ENCODE peak calls at places on chromosomes 12 and 14, in seven cellular contexts. I is fibroblast of lung, Y is HepG2, N is neural progenitor cell, X is HCT116, L is SK-N-MC, H is H1. U is an unnamed sample.

GRCh38 chr12:43462741-43463140 is 89.3 kb downstream of the ADAMTS20 start:
- DNase-seq in I (no peak), Y (no peak), N (no peak), X (no peak), L (no peak), H (no peak), U (no peak)

GRCh38 chr14:98786456-98786855 is 485.5 kb downstream of the BCL11B start:
- DNase-seq in I (no peak), Y (no peak), N (no peak), X (no peak), L (no peak), H (no peak), U (no peak)

GRCh38 chr14:37145395-37145794 is 27.0 kb downstream of the SLC25A21 start:
- DNase-seq in I (no peak), Y (no peak), N (no peak), X (no peak), L (no peak), H (no peak), U (no peak)

GRCh38 chr12:53100466-53101151 is 2.7 kb upstream of the SOAT2 start:
- DNase-seq in I (no peak), Y (no peak), N (no peak), X (no peak), L (no peak), H (no peak), U (no peak)

GRCh38 chr12:67358686-67359374 is 89.7 kb downstream of the CAND1 start:
- DNase-seq in I (peak; percentile 36), Y (no peak), N (no peak), X (no peak), L (peak; percentile 60), H (no peak), U (no peak)

GRCh38 chr14:102686176-102686801 is 91.0 kb upstream of the TRAF3 start:
- DNase-seq in I (no peak), Y (no peak), N (no peak), X (no peak), L (no peak), H (no peak), U (no peak)

GRCh38 chr12:120466560-120467315 is 2.8 kb downstream of the SRSF9 start:
- DNase-seq in I (peak; percentile 52), Y (peak; percentile 27), N (peak; percentile 57), X (peak; percentile 34), L (no peak), H (peak; percentile 60), U (peak; percentile 77)

GRCh38 chr14:102774391-102775153 is 2.7 kb upstream of the TRAF3 start:
- DNase-seq in I (peak; percentile 80), Y (peak; percentile 79), N (peak; percentile 78), X (no peak), L (peak; percentile 50), H (peak; percentile 60), U (peak; percentile 85)

GRCh38 chr14:91232052-91232451 is 12.5 kb downstream of the GPR68 start:
- DNase-seq in I (no peak), Y (no peak), N (no peak), X (no peak), L (no peak), H (no peak), U (no peak)

GRCh38 chr12:132572106-132572505 is 38.3 kb downstream of the LRCOL1 start:
- DNase-seq in I (no peak), Y (no peak), N (no peak), X (no peak), L (no peak), H (no peak), U (peak; percentile 23)

GRCh38 chr12:24555730-24556129 is 393.2 kb downstream of the BCAT1 start:
- DNase-seq in I (no peak), Y (no peak), N (no peak), X (no peak), L (no peak), H (no peak), U (no peak)

GRCh38 chr12:62834406-62834805 is 100.5 kb downstream of the PPM1H start:
- DNase-seq in I (no peak), Y (no peak), N (no peak), X (no peak), L (no peak), H (no peak), U (no peak)

GRCh38 chr12:106446429-106447092 is 89.0 kb downstream of the POLR3B start:
- DNase-seq in I (no peak), Y (no peak), N (peak; percentile 64), X (no peak), L (no peak), H (no peak), U (no peak)

GRCh38 chr12:10001141-10001778 is 2.3 kb upstream of the CLEC1B start:
- DNase-seq in I (no peak), Y (no peak), N (no peak), X (no peak), L (no peak), H (no peak), U (no peak)

GRCh38 chr14:68733086-68733621 is 59.7 kb downstream of the ZFP36L1 start:
- DNase-seq in I (no peak), Y (no peak), N (no peak), X (no peak), L (no peak), H (no peak), U (no peak)

GRCh38 chr12:50612882-50613281 is 108.1 kb downstream of the DIP2B start:
- DNase-seq in I (no peak), Y (no peak), N (no peak), X (no peak), L (no peak), H (no peak), U (no peak)

GRCh38 chr12:93591137-93591868 is 18.8 kb downstream of the SOCS2 start:
- DNase-seq in I (peak; percentile 90), Y (no peak), N (peak; percentile 36), X (peak; percentile 64), L (no peak), H (no peak), U (peak; percentile 75)

GRCh38 chr14:45400509-45400908 is 147.5 kb upstream of the MIS18BP1 start:
- DNase-seq in I (no peak), Y (no peak), N (no peak), X (no peak), L (no peak), H (no peak), U (no peak)

GRCh38 chr14:91269076-91269991 is 24.8 kb upstream of the GPR68 start:
- DNase-seq in I (peak; percentile 28), Y (no peak), N (no peak), X (no peak), L (no peak), H (no peak), U (no peak)

GRCh38 chr12:64270411-64270810 is 48.3 kb upstream of the KICS2 start:
- DNase-seq in I (no peak), Y (no peak), N (no peak), X (no peak), L (no peak), H (no peak), U (no peak)

GRCh38 chr12:1398673-1399072 is 195.7 kb downstream of the FBXL14 start:
- DNase-seq in I (peak; percentile 55), Y (no peak), N (no peak), X (no peak), L (no peak), H (no peak), U (peak; percentile 21)

GRCh38 chr12:71763682-71764379 is 9.2 kb downstream of the RAB21 start:
- DNase-seq in I (no peak), Y (no peak), N (no peak), X (no peak), L (no peak), H (no peak), U (no peak)

GRCh38 chr12:71768900-71769299 is 14.2 kb downstream of the RAB21 start:
- DNase-seq in I (no peak), Y (no peak), N (no peak), X (no peak), L (no peak), H (no peak), U (no peak)

GRCh38 chr12:71767183-71767582 is 12.5 kb downstream of the RAB21 start:
- DNase-seq in I (no peak), Y (no peak), N (no peak), X (no peak), L (no peak), H (no peak), U (no peak)

GRCh38 chr12:71764587-71765321 is 10.1 kb downstream of the RAB21 start:
- DNase-seq in I (no peak), Y (no peak), N (no peak), X (no peak), L (no peak), H (no peak), U (no peak)

DNA sequence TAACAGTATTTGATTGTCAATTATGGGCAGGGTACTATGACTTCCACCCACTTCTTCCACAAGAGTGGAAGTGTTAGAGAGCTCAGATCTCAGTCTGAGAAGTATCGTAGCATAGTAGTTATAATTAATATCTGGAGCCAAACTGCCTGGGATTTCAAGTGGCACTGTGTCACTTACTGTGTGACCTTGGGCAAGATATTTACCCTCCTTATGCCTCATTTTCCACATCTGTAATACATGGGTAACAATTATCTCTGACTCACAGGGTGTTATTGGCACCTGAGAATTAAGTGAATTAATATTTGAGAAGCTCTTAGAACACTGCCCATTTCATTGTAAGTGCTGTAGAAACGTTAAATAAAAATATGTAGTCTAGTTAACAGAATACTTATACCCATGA is 11.5 kb downstream of the RAB21 start:
- DNase-seq in I (no peak), Y (no peak), N (no peak), X (no peak), L (no peak), H (no peak), U (no peak)
- TF ChIP-seq EZH2 in I (no peak), Y (no peak), N (no peak), X (no peak), L (no peak), H (no peak), U (no peak)

GRCh38 chr14:64293976-64294671 is at the start of gene ESR2:
- DNase-seq in I (peak; percentile 56), Y (no peak), N (peak; percentile 86), X (no peak), L (no peak), H (peak; percentile 73), U (peak; percentile 51)
- TF ChIP-seq EZH2 in I (peak; percentile 51), Y (no peak), N (peak; percentile 61), X (no peak), L (no peak), H (peak; percentile 51), U (peak; percentile 15)

DNA sequence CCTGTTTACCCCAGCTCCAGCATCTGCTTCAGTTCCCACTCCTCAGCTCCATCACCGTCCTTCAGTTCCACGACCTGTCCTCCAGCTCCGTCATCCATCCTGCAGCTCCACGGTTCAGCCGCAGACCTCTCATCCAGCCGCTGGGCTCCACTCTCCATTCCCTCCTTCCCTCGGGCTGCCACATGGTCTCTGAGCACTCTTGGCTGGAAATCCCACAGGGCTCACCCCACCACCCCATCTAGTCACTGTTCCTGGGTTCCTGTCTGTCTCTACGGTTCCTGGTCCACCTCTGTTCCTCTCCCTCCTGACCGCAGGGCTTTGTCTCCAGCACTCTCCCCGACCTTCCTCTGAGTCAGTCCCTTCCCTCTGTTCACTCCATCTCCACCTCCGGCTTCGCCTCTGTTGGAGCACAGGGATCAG is 3.2 kb upstream of the P3H3 start:
- DNase-seq in I (no peak), Y (no peak), N (no peak), X (no peak), L (no peak), H (peak; percentile 47), U (no peak)
- TF ChIP-seq EZH2 in I (no peak), Y (no peak), N (no peak), X (no peak), L (no peak), H (no peak), U (no peak)

DNA sequence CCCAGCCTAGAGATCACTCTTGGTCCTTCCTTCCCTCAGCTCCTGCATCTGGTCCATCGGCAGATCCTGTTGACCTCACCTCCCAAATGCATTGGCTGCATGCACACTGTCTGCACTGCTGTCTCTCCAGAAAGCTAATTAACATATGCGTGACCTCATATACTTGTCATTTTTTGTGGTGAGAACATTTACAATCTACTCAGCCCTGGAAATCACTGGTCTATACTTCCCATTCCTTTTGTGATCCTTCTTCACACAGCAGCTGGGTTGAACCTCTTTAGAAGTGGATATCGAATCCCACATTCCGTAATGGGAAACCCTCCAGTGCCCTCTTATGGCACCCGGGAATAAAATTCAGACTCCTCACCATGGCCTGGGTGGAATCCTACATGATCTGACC is 45.0 kb downstream of the SMOC1 start:
- DNase-seq in I (no peak), Y (no peak), N (no peak), X (no peak), L (no peak), H (no peak), U (peak; percentile 18)
- TF ChIP-seq EZH2 in I (no peak), Y (no peak), N (no peak), X (no peak), L (no peak), H (no peak), U (no peak)

U was measured in GM23338.